ENCODE peak calls at places on chromosome 10, in eight cellular contexts. One of them, this sample, is unnamed.

GRCh38 chr10:51879238-51879637 is 179.8 kb upstream of the CSTF2T start:
- DNase-seq in uterus: peak
- DNase-seq in thoracic aorta: peak
- DNase-seq in BE2C: peak
- DNase-seq in BJ: peak
- DNase-seq in HFF-Myc: peak
- DNase-seq in fibroblast of the aortic adventitia: peak
- DNase-seq in WERI-Rb-1: no peak
- DNase-seq in this sample: peak

GRCh38 chr10:30438016-30438850 is 4.2 kb downstream of the MAP3K8 start:
- DNase-seq in uterus: no peak
- DNase-seq in thoracic aorta: no peak
- DNase-seq in BE2C: no peak
- DNase-seq in BJ: no peak
- DNase-seq in HFF-Myc: no peak
- DNase-seq in fibroblast of the aortic adventitia: peak
- DNase-seq in WERI-Rb-1: no peak
- DNase-seq in this sample: no peak

GRCh38 chr10:97752956-97753355 is 16.0 kb downstream of the ZFYVE27 start:
- DNase-seq in uterus: no peak
- DNase-seq in thoracic aorta: no peak
- DNase-seq in BE2C: no peak
- DNase-seq in BJ: no peak
- DNase-seq in HFF-Myc: no peak
- DNase-seq in fibroblast of the aortic adventitia: no peak
- DNase-seq in WERI-Rb-1: no peak
- DNase-seq in this sample: no peak

GRCh38 chr10:15879663-15880062 is 19.4 kb upstream of the MINDY3 start:
- DNase-seq in uterus: no peak
- DNase-seq in thoracic aorta: no peak
- DNase-seq in BE2C: no peak
- DNase-seq in BJ: no peak
- DNase-seq in HFF-Myc: no peak
- DNase-seq in fibroblast of the aortic adventitia: no peak
- DNase-seq in WERI-Rb-1: no peak
- DNase-seq in this sample: no peak

GRCh38 chr10:12749760-12750478 is 251.6 kb downstream of the CCDC3 start:
- DNase-seq in uterus: no peak
- DNase-seq in thoracic aorta: no peak
- DNase-seq in BE2C: no peak
- DNase-seq in BJ: no peak
- DNase-seq in HFF-Myc: no peak
- DNase-seq in fibroblast of the aortic adventitia: no peak
- DNase-seq in WERI-Rb-1: no peak
- DNase-seq in this sample: no peak

GRCh38 chr10:33669861-33670385 is 335.5 kb upstream of the NRP1 start:
- DNase-seq in uterus: no peak
- DNase-seq in thoracic aorta: no peak
- DNase-seq in BE2C: no peak
- DNase-seq in BJ: no peak
- DNase-seq in HFF-Myc: no peak
- DNase-seq in fibroblast of the aortic adventitia: no peak
- DNase-seq in WERI-Rb-1: peak
- DNase-seq in this sample: no peak

GRCh38 chr10:49174926-49175500 is 13.2 kb downstream of the TMEM273 start:
- DNase-seq in uterus: no peak
- DNase-seq in thoracic aorta: no peak
- DNase-seq in BE2C: no peak
- DNase-seq in BJ: no peak
- DNase-seq in HFF-Myc: no peak
- DNase-seq in fibroblast of the aortic adventitia: no peak
- DNase-seq in WERI-Rb-1: no peak
- DNase-seq in this sample: no peak

GRCh38 chr10:24493168-24493567 is 230.5 kb downstream of the ARHGAP21 start:
- DNase-seq in uterus: no peak
- DNase-seq in thoracic aorta: no peak
- DNase-seq in BE2C: no peak
- DNase-seq in BJ: no peak
- DNase-seq in HFF-Myc: no peak
- DNase-seq in fibroblast of the aortic adventitia: no peak
- DNase-seq in WERI-Rb-1: no peak
- DNase-seq in this sample: no peak

GRCh38 chr10:119233123-119233820 is 25.9 kb downstream of the GRK5 start:
- DNase-seq in uterus: no peak
- DNase-seq in thoracic aorta: no peak
- DNase-seq in BE2C: no peak
- DNase-seq in BJ: no peak
- DNase-seq in HFF-Myc: no peak
- DNase-seq in fibroblast of the aortic adventitia: peak
- DNase-seq in WERI-Rb-1: no peak
- DNase-seq in this sample: peak

GRCh38 chr10:104608076-104608828 is 32.8 kb upstream of the SORCS3 start:
- DNase-seq in uterus: no peak
- DNase-seq in thoracic aorta: no peak
- DNase-seq in BE2C: no peak
- DNase-seq in BJ: no peak
- DNase-seq in HFF-Myc: no peak
- DNase-seq in fibroblast of the aortic adventitia: no peak
- DNase-seq in WERI-Rb-1: no peak
- DNase-seq in this sample: no peak

GRCh38 chr10:5502903-5503835 is 3.8 kb upstream of the CALML5 start:
- DNase-seq in uterus: no peak
- DNase-seq in thoracic aorta: no peak
- DNase-seq in BE2C: no peak
- DNase-seq in BJ: no peak
- DNase-seq in HFF-Myc: no peak
- DNase-seq in fibroblast of the aortic adventitia: no peak
- DNase-seq in WERI-Rb-1: no peak
- DNase-seq in this sample: no peak

GRCh38 chr10:28679941-28680752 is 2.8 kb downstream of the BAMBI start:
- DNase-seq in uterus: no peak
- DNase-seq in thoracic aorta: no peak
- DNase-seq in BE2C: peak
- DNase-seq in BJ: no peak
- DNase-seq in HFF-Myc: no peak
- DNase-seq in fibroblast of the aortic adventitia: peak
- DNase-seq in WERI-Rb-1: no peak
- DNase-seq in this sample: peak
- TF ChIP-seq CTCF in uterus: no peak
- TF ChIP-seq CTCF in thoracic aorta: peak
- TF ChIP-seq CTCF in BE2C: peak
- TF ChIP-seq CTCF in BJ: no peak
- TF ChIP-seq CTCF in HFF-Myc: no peak
- TF ChIP-seq CTCF in fibroblast of the aortic adventitia: peak
- TF ChIP-seq CTCF in WERI-Rb-1: no peak
- TF ChIP-seq CTCF in this sample: peak

GRCh38 chr10:10911471-10911921 is 106.2 kb upstream of the CELF2 start:
- DNase-seq in uterus: peak
- DNase-seq in thoracic aorta: peak
- DNase-seq in BE2C: no peak
- DNase-seq in BJ: peak
- DNase-seq in HFF-Myc: peak
- DNase-seq in fibroblast of the aortic adventitia: peak
- DNase-seq in WERI-Rb-1: no peak
- DNase-seq in this sample: peak

GRCh38 chr10:10914129-10914528 is 103.5 kb upstream of the CELF2 start:
- DNase-seq in uterus: peak
- DNase-seq in thoracic aorta: no peak
- DNase-seq in BE2C: no peak
- DNase-seq in BJ: no peak
- DNase-seq in HFF-Myc: no peak
- DNase-seq in fibroblast of the aortic adventitia: peak
- DNase-seq in WERI-Rb-1: no peak
- DNase-seq in this sample: peak

GRCh38 chr10:10910634-10911033 is 107.0 kb upstream of the CELF2 start:
- DNase-seq in uterus: no peak
- DNase-seq in thoracic aorta: no peak
- DNase-seq in BE2C: no peak
- DNase-seq in BJ: no peak
- DNase-seq in HFF-Myc: no peak
- DNase-seq in fibroblast of the aortic adventitia: no peak
- DNase-seq in WERI-Rb-1: no peak
- DNase-seq in this sample: no peak

GRCh38 chr10:10915215-10915614 is 102.5 kb upstream of the CELF2 start:
- DNase-seq in uterus: no peak
- DNase-seq in thoracic aorta: no peak
- DNase-seq in BE2C: no peak
- DNase-seq in BJ: no peak
- DNase-seq in HFF-Myc: no peak
- DNase-seq in fibroblast of the aortic adventitia: no peak
- DNase-seq in WERI-Rb-1: no peak
- DNase-seq in this sample: no peak

DNA sequence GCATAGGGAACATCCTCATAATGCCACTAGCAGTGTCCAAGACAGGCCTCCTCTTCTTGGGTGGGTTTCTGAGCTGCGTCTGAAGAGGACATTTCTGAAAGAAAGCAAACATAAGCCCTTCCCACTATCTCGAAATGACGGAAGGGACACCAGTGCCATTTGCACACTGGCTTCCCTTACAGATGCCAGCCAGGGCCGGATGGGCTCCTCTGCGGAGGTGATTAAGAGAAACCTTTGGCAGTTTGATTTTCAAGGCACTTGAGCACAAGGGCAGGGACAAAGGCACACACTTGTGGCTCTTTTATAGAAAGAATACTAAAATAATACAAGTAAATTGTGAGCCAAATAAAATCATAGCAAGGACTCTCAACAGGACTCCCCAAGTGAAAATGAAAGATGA is 106.6 kb upstream of the CELF2 start:
- DNase-seq in uterus: no peak
- DNase-seq in thoracic aorta: no peak
- DNase-seq in BE2C: no peak
- DNase-seq in BJ: no peak
- DNase-seq in HFF-Myc: no peak
- DNase-seq in fibroblast of the aortic adventitia: no peak
- DNase-seq in WERI-Rb-1: no peak
- DNase-seq in this sample: no peak
- H3K4me3 ChIP-seq in uterus: no peak
- H3K4me3 ChIP-seq in thoracic aorta: peak
- H3K4me3 ChIP-seq in BE2C: no peak
- H3K4me3 ChIP-seq in BJ: no peak
- H3K4me3 ChIP-seq in HFF-Myc: no peak
- H3K4me3 ChIP-seq in fibroblast of the aortic adventitia: no peak
- H3K4me3 ChIP-seq in WERI-Rb-1: no peak
- H3K4me3 ChIP-seq in this sample: no peak

GRCh38 chr10:79068203-79068561 is 584 bp upstream of the ZMIZ1 start:
- DNase-seq in uterus: no peak
- DNase-seq in thoracic aorta: no peak
- DNase-seq in BE2C: no peak
- DNase-seq in BJ: no peak
- DNase-seq in HFF-Myc: no peak
- DNase-seq in fibroblast of the aortic adventitia: no peak
- DNase-seq in WERI-Rb-1: no peak
- DNase-seq in this sample: peak
- TF ChIP-seq CTCF in uterus: no peak
- TF ChIP-seq CTCF in thoracic aorta: peak
- TF ChIP-seq CTCF in BE2C: no peak
- TF ChIP-seq CTCF in BJ: peak
- TF ChIP-seq CTCF in HFF-Myc: peak
- TF ChIP-seq CTCF in fibroblast of the aortic adventitia: no peak
- TF ChIP-seq CTCF in WERI-Rb-1: peak
- TF ChIP-seq CTCF in this sample: no peak

GRCh38 chr10:129967579-129968019 is 3.5 kb upstream of the EBF3 start:
- DNase-seq in uterus: no peak
- DNase-seq in thoracic aorta: no peak
- DNase-seq in BE2C: no peak
- DNase-seq in BJ: no peak
- DNase-seq in HFF-Myc: no peak
- DNase-seq in fibroblast of the aortic adventitia: no peak
- DNase-seq in WERI-Rb-1: no peak
- DNase-seq in this sample: no peak

GRCh38 chr10:129969528-129970264 is 5.6 kb upstream of the EBF3 start:
- DNase-seq in uterus: no peak
- DNase-seq in thoracic aorta: no peak
- DNase-seq in BE2C: no peak
- DNase-seq in BJ: no peak
- DNase-seq in HFF-Myc: no peak
- DNase-seq in fibroblast of the aortic adventitia: no peak
- DNase-seq in WERI-Rb-1: no peak
- DNase-seq in this sample: no peak

GRCh38 chr10:129970404-129971364 is 6.6 kb upstream of the EBF3 start:
- DNase-seq in uterus: no peak
- DNase-seq in thoracic aorta: no peak
- DNase-seq in BE2C: no peak
- DNase-seq in BJ: no peak
- DNase-seq in HFF-Myc: no peak
- DNase-seq in fibroblast of the aortic adventitia: peak
- DNase-seq in WERI-Rb-1: no peak
- DNase-seq in this sample: peak

GRCh38 chr10:129968020-129968861 is 4.2 kb upstream of the EBF3 start:
- DNase-seq in uterus: no peak
- DNase-seq in thoracic aorta: no peak
- DNase-seq in BE2C: no peak
- DNase-seq in BJ: no peak
- DNase-seq in HFF-Myc: no peak
- DNase-seq in fibroblast of the aortic adventitia: no peak
- DNase-seq in WERI-Rb-1: no peak
- DNase-seq in this sample: no peak

DNA sequence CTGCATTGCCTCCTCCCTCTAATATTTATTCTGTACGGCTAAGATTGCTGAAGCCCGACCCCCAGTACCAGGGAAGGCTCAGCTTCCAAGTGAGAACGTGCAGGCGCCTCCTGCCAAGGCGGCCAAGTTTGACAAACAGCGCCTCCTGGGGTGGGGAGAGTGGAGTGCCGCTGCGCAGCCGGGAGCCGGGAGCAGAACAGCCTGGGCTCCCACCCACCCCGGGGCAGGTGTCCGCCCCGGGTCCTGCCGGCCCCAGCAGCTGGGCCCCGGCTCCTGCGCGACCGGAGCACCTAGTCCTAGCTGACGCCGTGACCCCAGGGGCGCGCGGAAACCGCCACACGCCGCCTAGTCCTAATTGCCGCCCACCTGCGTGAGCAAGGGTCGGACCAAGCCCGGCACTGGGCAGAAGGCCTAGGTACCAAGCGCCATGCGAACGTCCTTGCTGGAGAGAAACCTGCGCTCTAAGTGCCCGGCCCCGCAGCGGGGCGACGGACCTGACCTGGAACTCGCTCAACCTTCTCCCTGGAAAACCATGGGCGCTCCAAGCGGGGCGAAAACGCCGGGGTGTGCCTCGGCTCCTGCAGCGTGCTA is 5.0 kb upstream of the EBF3 start:
- DNase-seq in uterus: no peak
- DNase-seq in thoracic aorta: no peak
- DNase-seq in BE2C: peak
- DNase-seq in BJ: no peak
- DNase-seq in HFF-Myc: no peak
- DNase-seq in fibroblast of the aortic adventitia: peak
- DNase-seq in WERI-Rb-1: peak
- DNase-seq in this sample: peak
- H3K4me3 ChIP-seq in uterus: no peak
- H3K4me3 ChIP-seq in thoracic aorta: peak
- H3K4me3 ChIP-seq in BE2C: peak
- H3K4me3 ChIP-seq in BJ: no peak
- H3K4me3 ChIP-seq in HFF-Myc: no peak
- H3K4me3 ChIP-seq in fibroblast of the aortic adventitia: peak
- H3K4me3 ChIP-seq in WERI-Rb-1: peak
- H3K4me3 ChIP-seq in this sample: peak

DNA sequence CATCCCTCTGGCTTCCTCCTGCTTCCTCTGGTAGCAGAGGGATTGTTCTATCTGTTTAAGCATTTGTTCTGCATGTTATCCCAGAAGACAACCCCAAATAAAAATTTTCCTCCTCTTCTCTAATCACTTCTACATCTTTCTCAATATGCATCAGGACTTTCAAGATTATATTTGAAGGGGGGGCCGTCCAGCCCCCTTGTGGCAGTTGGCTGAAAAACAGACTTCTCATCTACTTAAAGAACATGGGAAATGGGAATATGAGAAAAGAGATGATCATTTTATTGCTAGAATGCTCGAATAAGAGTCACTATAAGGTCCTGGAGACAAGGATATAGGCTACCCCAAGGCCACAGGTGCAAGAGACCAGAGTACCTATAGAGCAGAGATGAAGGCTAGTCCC is 466.0 kb downstream of the REEP3 start:
- DNase-seq in uterus: no peak
- DNase-seq in thoracic aorta: no peak
- DNase-seq in BE2C: no peak
- DNase-seq in BJ: no peak
- DNase-seq in HFF-Myc: no peak
- DNase-seq in fibroblast of the aortic adventitia: no peak
- DNase-seq in WERI-Rb-1: no peak
- DNase-seq in this sample: no peak
- TF ChIP-seq CTCF in uterus: no peak
- TF ChIP-seq CTCF in thoracic aorta: no peak
- TF ChIP-seq CTCF in BE2C: peak
- TF ChIP-seq CTCF in BJ: no peak
- TF ChIP-seq CTCF in HFF-Myc: peak
- TF ChIP-seq CTCF in fibroblast of the aortic adventitia: no peak
- TF ChIP-seq CTCF in WERI-Rb-1: peak
- TF ChIP-seq CTCF in this sample: peak